ENCODE peak calls at places on chromosome 15, in eight cellular contexts. U is lower lobe of right lung, G is K562, J is OCI-LY7, C is fibroblast of mammary gland, X is cardiac fibroblast, W is dorsolateral prefrontal cortex, P is ovary. Y is an unnamed sample.

GRCh38 chr15:31483053-31483923 is 156.7 kb downstream of the KLF13 start:
- DNase-seq in U (no peak), G (no peak), J (no peak), C (no peak), X (peak), W (peak), P (no peak), Y (no peak)

GRCh38 chr15:74614744-74615312 is 808 bp upstream of the CLK3 start:
- DNase-seq in U (peak), G (peak), J (peak), C (peak), X (peak), W (peak), P (peak), Y (peak)

GRCh38 chr15:51368751-51369450 is 27.4 kb downstream of the GLDN start:
- DNase-seq in U (no peak), G (no peak), J (no peak), C (peak), X (peak), W (no peak), P (no peak), Y (peak)

GRCh38 chr15:51688863-51689262 is 7.6 kb downstream of the SCG3 start:
- DNase-seq in U (no peak), G (no peak), J (no peak), C (peak), X (no peak), W (no peak), P (no peak), Y (no peak)

GRCh38 chr15:58287891-58288290 is 143.9 kb upstream of the LIPC start:
- DNase-seq in U (no peak), G (no peak), J (no peak), C (no peak), X (no peak), W (no peak), P (no peak), Y (no peak)

GRCh38 chr15:49101536-49101935 is 53.9 kb downstream of the COPS2 start:
- DNase-seq in U (no peak), G (no peak), J (no peak), C (peak), X (peak), W (no peak), P (no peak), Y (peak)

GRCh38 chr15:95175914-95176658 is 944.7 kb downstream of the MCTP2 start:
- DNase-seq in U (no peak), G (no peak), J (no peak), C (peak), X (peak), W (no peak), P (no peak), Y (no peak)

GRCh38 chr15:42203891-42204290 is 4.2 kb downstream of the VPS39 start:
- DNase-seq in U (no peak), G (no peak), J (no peak), C (peak), X (no peak), W (no peak), P (no peak), Y (peak)

GRCh38 chr15:38257676-38258075 is 5.0 kb downstream of the SPRED1 start:
- DNase-seq in U (no peak), G (no peak), J (no peak), C (no peak), X (no peak), W (no peak), P (no peak), Y (no peak)

GRCh38 chr15:44541282-44541958 is 4.5 kb downstream of the EIF3J start:
- DNase-seq in U (no peak), G (no peak), J (no peak), C (peak), X (peak), W (no peak), P (no peak), Y (peak)

GRCh38 chr15:80695099-80695910 is at the start of gene ABHD17C:
- DNase-seq in U (peak), G (peak), J (peak), C (peak), X (peak), W (peak), P (peak), Y (peak)

GRCh38 chr15:40878785-40879184 is 4.8 kb upstream of the RHOV start:
- DNase-seq in U (no peak), G (peak), J (no peak), C (peak), X (no peak), W (no peak), P (no peak), Y (no peak)

GRCh38 chr15:38129531-38130199 is 123.0 kb upstream of the SPRED1 start:
- DNase-seq in U (peak), G (peak), J (peak), C (peak), X (peak), W (peak), P (peak), Y (peak)

GRCh38 chr15:90219421-90220141 is 14.2 kb downstream of the CIB1 start:
- DNase-seq in U (peak), G (peak), J (peak), C (no peak), X (peak), W (no peak), P (peak), Y (no peak)

GRCh38 chr15:75138016-75138999 is 63.4 kb upstream of the C15orf39 start:
- DNase-seq in U (no peak), G (no peak), J (no peak), C (no peak), X (peak), W (no peak), P (peak), Y (peak)

GRCh38 chr15:55707523-55707922 is 35.4 kb downstream of the PRTG start:
- DNase-seq in U (no peak), G (no peak), J (no peak), C (no peak), X (no peak), W (no peak), P (no peak), Y (no peak)

GRCh38 chr15:49410660-49411059 is 12.4 kb upstream of the FGF7 start:
- DNase-seq in U (no peak), G (no peak), J (no peak), C (peak), X (no peak), W (no peak), P (no peak), Y (no peak)

GRCh38 chr15:42679285-42680141 is 57.4 kb downstream of the CDAN1 start:
- DNase-seq in U (no peak), G (no peak), J (no peak), C (peak), X (no peak), W (no peak), P (no peak), Y (no peak)

GRCh38 chr15:65583701-65584100 is 27.2 kb downstream of the INTS14 start:
- DNase-seq in U (no peak), G (no peak), J (peak), C (peak), X (peak), W (no peak), P (no peak), Y (peak)

GRCh38 chr15:99154271-99154670 is 49.4 kb downstream of the SYNM start:
- DNase-seq in U (no peak), G (no peak), J (no peak), C (peak), X (peak), W (no peak), P (no peak), Y (no peak)

GRCh38 chr15:97759363-97759762 is 201.1 kb upstream of the ARRDC4 start:
- DNase-seq in U (no peak), G (no peak), J (no peak), C (peak), X (peak), W (no peak), P (no peak), Y (peak)

GRCh38 chr15:42182976-42183375 is 25.1 kb downstream of the VPS39 start:
- DNase-seq in U (peak), G (no peak), J (no peak), C (no peak), X (no peak), W (no peak), P (no peak), Y (no peak)

GRCh38 chr15:35886765-35887164 is 340.8 kb upstream of the DPH6 start:
- DNase-seq in U (no peak), G (no peak), J (no peak), C (peak), X (peak), W (no peak), P (no peak), Y (peak)

GRCh38 chr15:43299411-43299810 is 31.0 kb downstream of the LCMT2 start:
- DNase-seq in U (no peak), G (no peak), J (no peak), C (no peak), X (no peak), W (no peak), P (no peak), Y (no peak)

GRCh38 chr15:59255647-59256380 is 49.2 kb downstream of the LDHAL6B start:
- DNase-seq in U (no peak), G (no peak), J (no peak), C (no peak), X (no peak), W (no peak), P (no peak), Y (no peak)

GRCh38 chr15:89089316-89090230 is 1.3 kb downstream of the ABHD2 start:
- DNase-seq in U (no peak), G (no peak), J (no peak), C (no peak), X (no peak), W (no peak), P (no peak), Y (no peak)

GRCh38 chr15:59229453-59229852 is 22.8 kb downstream of the LDHAL6B start:
- DNase-seq in U (no peak), G (no peak), J (no peak), C (no peak), X (no peak), W (no peak), P (no peak), Y (no peak)

GRCh38 chr15:25173241-25174028 is 218.6 kb downstream of the SNRPN start:
- DNase-seq in U (peak), G (no peak), J (no peak), C (no peak), X (no peak), W (no peak), P (peak), Y (no peak)

GRCh38 chr15:99399612-99400011 is 148.3 kb downstream of the LRRC28 start:
- DNase-seq in U (no peak), G (no peak), J (no peak), C (no peak), X (no peak), W (no peak), P (no peak), Y (no peak)

GRCh38 chr15:36911322-36911944 is 188.9 kb downstream of the MEIS2 start:
- DNase-seq in U (no peak), G (no peak), J (no peak), C (peak), X (peak), W (no peak), P (no peak), Y (peak)

GRCh38 chr15:101773496-101774100 is 29.7 kb upstream of the OR4F6 start:
- DNase-seq in U (no peak), G (peak), J (peak), C (no peak), X (no peak), W (no peak), P (no peak), Y (no peak)
- TF ChIP-seq CTCF in U (peak), G (peak), J (peak), C (peak), X (peak), W (no peak), P (no peak), Y (peak)

GRCh38 chr15:29631076-29632070 is 190.9 kb downstream of the TJP1 start:
- DNase-seq in U (no peak), G (no peak), J (no peak), C (no peak), X (no peak), W (peak), P (no peak), Y (no peak)
- TF ChIP-seq CTCF in U (no peak), G (no peak), J (no peak), C (no peak), X (no peak), W (no peak), P (no peak), Y (no peak)

DNA sequence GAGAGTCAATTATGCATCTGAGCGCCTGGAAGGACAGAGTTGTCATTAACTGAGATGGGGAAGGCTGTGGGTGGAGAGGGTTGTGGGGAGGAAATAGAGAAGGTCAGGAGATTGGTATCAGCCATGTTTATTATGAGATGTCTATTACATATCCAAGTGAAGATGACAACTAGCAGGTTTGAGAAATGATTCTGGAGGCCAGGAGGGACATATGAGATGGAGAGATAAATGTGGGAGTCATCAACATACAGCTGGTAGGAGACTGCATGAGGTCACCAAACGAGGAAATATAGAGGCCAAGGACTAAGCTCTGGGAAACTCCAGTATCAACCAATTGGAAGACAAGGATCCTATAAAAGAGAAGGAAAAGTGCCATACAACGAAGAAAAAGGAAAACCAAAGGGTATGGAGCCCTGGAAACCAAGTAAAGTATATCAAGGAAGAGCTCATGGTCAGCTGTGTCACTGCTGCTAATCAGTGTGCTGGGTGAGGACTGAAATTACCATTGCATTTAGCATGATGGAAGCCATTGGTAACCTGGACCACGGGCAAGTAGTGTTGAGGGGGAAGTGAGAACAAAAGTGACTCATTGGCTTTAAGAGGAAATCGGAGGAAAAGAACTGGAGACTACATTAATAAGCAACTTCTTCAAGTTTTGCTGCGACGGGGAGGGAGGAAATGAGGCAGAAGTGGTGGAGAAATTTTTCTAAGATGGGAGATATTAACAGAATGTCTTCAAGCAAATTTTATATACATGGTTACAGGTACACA is 14.0 kb upstream of the UACA start:
- DNase-seq in U (no peak), G (no peak), J (no peak), C (peak), X (no peak), W (no peak), P (no peak), Y (peak)
- TF ChIP-seq CTCF in U (no peak), G (no peak), J (no peak), C (no peak), X (no peak), W (no peak), P (no peak), Y (no peak)

DNA sequence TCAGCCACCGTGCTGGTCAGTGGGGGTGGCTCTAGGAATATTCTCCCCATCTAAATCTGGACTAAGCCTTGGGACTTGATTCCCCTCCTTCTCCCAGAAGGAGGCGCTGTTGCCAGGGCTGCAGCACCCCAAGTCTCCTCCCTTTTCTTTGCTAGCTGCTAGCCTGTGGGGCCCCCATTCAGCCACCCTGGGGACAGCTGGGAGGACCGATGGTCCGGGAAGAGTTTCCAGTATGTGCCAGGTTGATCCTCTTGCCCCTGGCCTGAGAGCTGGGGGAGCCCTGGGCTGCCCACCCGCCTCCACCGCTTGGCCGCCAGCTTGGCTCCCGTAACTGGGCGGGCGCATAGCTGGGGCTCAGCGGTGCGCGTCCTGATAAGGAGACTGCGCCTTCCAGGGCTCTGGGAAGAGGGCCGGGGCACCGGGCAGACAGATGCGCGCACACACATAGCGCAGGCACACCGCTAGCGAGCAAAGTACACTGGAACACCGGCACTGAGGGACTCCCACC is 4.2 kb downstream of the SMAD6 start:
- DNase-seq in U (no peak), G (peak), J (no peak), C (no peak), X (peak), W (no peak), P (no peak), Y (peak)
- TF ChIP-seq CTCF in U (peak), G (peak), J (peak), C (peak), X (peak), W (peak), P (no peak), Y (peak)

DNA sequence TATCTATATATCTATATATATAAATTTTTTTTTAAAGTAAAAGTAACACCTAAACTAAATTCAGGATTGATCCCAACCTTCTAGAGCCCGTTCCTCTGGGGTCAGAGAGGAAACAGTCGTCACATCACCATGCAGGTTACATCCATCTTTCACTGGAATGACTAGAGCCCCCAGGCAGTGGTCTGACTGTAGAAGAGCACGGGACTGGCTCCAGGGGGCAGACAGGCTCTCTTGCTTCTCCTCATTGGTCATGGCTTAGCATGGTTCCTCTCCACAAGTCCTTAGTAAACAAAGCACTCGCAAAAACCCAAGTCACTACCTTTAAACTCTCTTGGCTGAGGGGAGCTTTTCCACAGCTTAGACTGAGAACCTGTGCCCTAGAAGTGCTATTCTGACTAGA is 110.5 kb downstream of the NR2F2 start:
- DNase-seq in U (no peak), G (no peak), J (no peak), C (no peak), X (no peak), W (no peak), P (no peak), Y (no peak)
- TF ChIP-seq CTCF in U (no peak), G (peak), J (no peak), C (no peak), X (no peak), W (no peak), P (no peak), Y (no peak)

DNA sequence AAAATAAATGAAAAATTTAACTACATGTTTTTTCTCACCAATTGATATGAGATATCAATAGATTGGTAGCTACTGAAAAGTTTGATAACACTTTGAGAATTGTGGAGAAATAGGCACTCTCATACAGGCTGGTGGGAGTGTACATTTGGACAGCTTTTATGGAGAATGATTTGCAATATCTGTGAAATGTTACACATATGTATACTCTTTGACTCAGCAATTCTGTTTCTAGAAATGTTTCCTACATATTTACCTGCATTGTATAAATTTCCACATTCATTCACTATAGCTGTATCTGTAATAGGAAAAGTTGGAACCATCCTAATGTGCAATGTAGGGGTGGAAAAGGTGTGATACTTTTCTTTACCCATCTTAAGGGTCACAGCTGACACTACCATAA is 1.9 kb upstream of the KIF23 start:
- DNase-seq in U (no peak), G (no peak), J (no peak), C (no peak), X (no peak), W (no peak), P (no peak), Y (no peak)
- TF ChIP-seq CTCF in U (no peak), G (no peak), J (no peak), C (no peak), X (no peak), W (no peak), P (no peak), Y (no peak)

DNA sequence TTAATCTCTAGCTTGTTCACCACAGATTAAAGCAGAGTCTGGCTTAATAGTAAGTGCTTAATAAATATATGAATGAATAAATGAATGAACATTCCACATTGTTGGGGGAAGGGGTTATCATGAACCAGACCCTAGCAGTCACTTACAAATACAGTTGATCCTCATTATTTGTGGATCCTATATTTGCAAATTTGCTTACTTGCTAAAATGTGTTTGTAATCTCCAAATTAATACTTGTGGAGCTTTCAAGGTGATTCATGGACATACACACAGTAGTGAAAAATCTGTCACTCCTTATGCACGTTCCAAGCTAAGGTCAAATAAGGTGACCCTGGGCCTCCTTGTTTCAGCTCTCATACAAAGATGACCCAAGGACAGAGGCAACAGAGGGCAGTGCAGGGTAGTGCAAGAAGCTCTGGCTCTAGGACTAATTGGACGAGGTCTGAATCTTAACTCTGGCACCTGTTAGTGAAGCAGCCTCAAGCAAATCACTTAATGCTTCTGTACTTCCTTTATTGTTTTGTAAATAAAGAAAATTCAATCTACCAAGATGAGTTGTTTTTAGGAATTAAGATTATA is 112.8 kb upstream of the C2CD4B start:
- DNase-seq in U (no peak), G (no peak), J (peak), C (no peak), X (no peak), W (no peak), P (no peak), Y (no peak)
- TF ChIP-seq CTCF in U (no peak), G (no peak), J (no peak), C (no peak), X (no peak), W (no peak), P (no peak), Y (no peak)

GRCh38 chr15:67917636-67918035 is 77.8 kb upstream of the RNU6-1 start:
- DNase-seq in U (no peak), G (no peak), J (no peak), C (no peak), X (no peak), W (no peak), P (no peak), Y (no peak)

GRCh38 chr15:67916565-67916964 is 76.7 kb upstream of the RNU6-1 start:
- DNase-seq in U (no peak), G (no peak), J (no peak), C (no peak), X (no peak), W (no peak), P (no peak), Y (no peak)

GRCh38 chr15:67918205-67918861 is 78.5 kb upstream of the RNU6-1 start:
- DNase-seq in U (no peak), G (no peak), J (no peak), C (no peak), X (no peak), W (no peak), P (no peak), Y (no peak)

GRCh38 chr15:67916051-67916374 is 76.2 kb upstream of the RNU6-1 start:
- DNase-seq in U (no peak), G (no peak), J (no peak), C (no peak), X (no peak), W (no peak), P (no peak), Y (no peak)

GRCh38 chr15:67917037-67917436 is 77.2 kb upstream of the RNU6-1 start:
- DNase-seq in U (no peak), G (no peak), J (no peak), C (no peak), X (peak), W (no peak), P (no peak), Y (no peak)
- TF ChIP-seq CTCF in U (no peak), G (no peak), J (no peak), C (no peak), X (no peak), W (no peak), P (no peak), Y (no peak)

Y was measured in HFFc6.